ENCODE peak calls at places on chromosomes 1 and 21, in four cellular contexts. D, I, F and B are unnamed samples.

GRCh38 chr1:51210676-51211075 is 25.4 kb upstream of the RNF11 start:
- DNase-seq in D (no peak), F (no peak), I (no peak), B (no peak)

GRCh38 chr1:152458384-152459185 is 44.5 kb upstream of the CRNN start:
- DNase-seq in D (peak), I (peak), F (peak), B (peak)

GRCh38 chr1:207972350-207972749 is 61.4 kb upstream of the CD34 start:
- DNase-seq in D (no peak), F (no peak), I (no peak), B (no peak)

GRCh38 chr1:185861630-185862029 is 127.4 kb downstream of the HMCN1 start:
- DNase-seq in I (no peak), F (no peak), D (no peak), B (peak)

GRCh38 chr1:36665478-36666080 is 182.9 kb upstream of the CSF3R start:
- DNase-seq in D (no peak), F (no peak), I (no peak), B (no peak)

GRCh38 chr1:82907313-82907712 is 1091.6 kb downstream of the TTLL7 start:
- DNase-seq in I (no peak), F (no peak), D (no peak), B (peak)

GRCh38 chr1:41439234-41439633 is 45.2 kb downstream of the EDN2 start:
- DNase-seq in F (no peak), I (no peak), D (no peak), B (no peak)

GRCh38 chr1:150530491-150531159 is 15.1 kb downstream of the FALEC start:
- DNase-seq in F (no peak), D (no peak), I (no peak), B (no peak)

GRCh38 chr1:155940531-155940992 is 876 bp upstream of the RXFP4 start:
- DNase-seq in I (peak), D (no peak), F (no peak), B (peak)

GRCh38 chr1:34320081-34320480 is 143.4 kb downstream of the C1orf94 start:
- DNase-seq in F (no peak), D (peak), I (no peak), B (no peak)

GRCh38 chr21:26194811-26195251 is 24.3 kb upstream of the APP start:
- DNase-seq in D (no peak), F (no peak), I (no peak), B (no peak)

GRCh38 chr1:228084325-228084724 is 1.8 kb downstream of the ARF1 start:
- DNase-seq in D (no peak), I (no peak), F (no peak), B (peak)

GRCh38 chr1:153251988-153252387 is 7.5 kb upstream of the LORICRIN start:
- DNase-seq in F (no peak), D (no peak), I (no peak), B (no peak)

GRCh38 chr1:40783001-40783905 is at the start of gene KCNQ4:
- DNase-seq in I (no peak), D (peak), F (no peak), B (no peak)

GRCh38 chr1:53687886-53688285 is 51.1 kb downstream of the GLIS1 start:
- DNase-seq in I (no peak), F (no peak), D (no peak), B (no peak)

GRCh38 chr1:15755643-15756040 is 3.0 kb upstream of the FBLIM1 start:
- DNase-seq in F (no peak), I (no peak), D (no peak), B (no peak)

GRCh38 chr1:6329851-6330250 is 63.7 kb downstream of the ACOT7 start:
- DNase-seq in I (no peak), D (no peak), F (no peak), B (no peak)

GRCh38 chr1:92907949-92908684 is 53.1 kb downstream of the DIPK1A start:
- DNase-seq in I (no peak), D (no peak), F (no peak), B (no peak)

DNA sequence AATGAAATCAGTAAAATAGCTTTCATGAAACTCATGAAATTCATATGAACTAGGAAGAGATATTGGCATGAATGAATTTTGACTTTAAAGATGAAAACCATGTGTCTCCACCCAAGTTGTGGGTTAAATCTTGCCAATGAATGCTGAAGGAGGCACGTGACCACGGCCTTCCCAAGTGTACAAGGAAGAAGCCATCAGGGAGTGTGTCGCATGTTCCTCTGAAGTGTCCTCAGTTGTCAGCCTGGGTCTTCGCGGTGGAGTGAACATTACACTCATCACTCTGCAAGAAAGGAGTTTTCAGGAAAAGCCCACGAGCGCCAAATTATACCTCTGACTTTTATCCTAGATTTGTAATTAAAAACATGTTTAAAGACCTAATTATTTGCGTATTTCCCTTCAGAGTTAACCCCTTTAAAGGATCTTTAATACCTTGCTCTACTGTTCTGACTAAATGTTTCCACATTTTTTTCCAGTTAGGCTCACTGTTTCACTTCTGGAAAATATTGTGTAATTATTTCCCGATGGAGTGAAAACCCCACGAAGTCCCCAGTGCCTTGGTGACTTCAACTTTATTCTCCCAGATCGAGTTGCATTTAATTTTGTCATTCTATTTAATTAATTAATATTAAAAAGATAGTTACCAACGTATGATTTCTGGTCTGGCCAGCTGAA is 118.3 kb downstream of the DHRS3 start:
- DNase-seq in D (no peak), I (no peak), F (no peak), B (no peak)
- TF ChIP-seq POLR2A in D (no peak), I (no peak), F (no peak), B (no peak)

GRCh38 chr21:33208534-33208933 is 21.2 kb upstream of the IFNAR2 start:
- DNase-seq in I (no peak), D (no peak), F (no peak), B (no peak)
- TF ChIP-seq MYC in I (no peak), D (no peak), F (no peak), B (no peak)

GRCh38 chr1:30868833-30869435 is 39.6 kb downstream of the SDC3 start:
- DNase-seq in I (no peak), D (no peak), F (peak), B (no peak)

GRCh38 chr1:30864681-30865080 is 43.9 kb downstream of the SDC3 start:
- DNase-seq in D (no peak), I (no peak), F (no peak), B (no peak)

GRCh38 chr1:30863955-30864604 is 44.5 kb downstream of the SDC3 start:
- DNase-seq in I (no peak), F (no peak), D (no peak), B (no peak)

GRCh38 chr1:30867537-30867936 is 41.0 kb downstream of the SDC3 start:
- DNase-seq in I (no peak), F (no peak), D (no peak), B (no peak)

GRCh38 chr1:30866594-30866993 is 42.0 kb downstream of the SDC3 start:
- DNase-seq in D (no peak), F (no peak), I (no peak), B (no peak)
- TF ChIP-seq EZH2 in D (no peak), F (no peak), I (no peak), B (no peak)

DNA sequence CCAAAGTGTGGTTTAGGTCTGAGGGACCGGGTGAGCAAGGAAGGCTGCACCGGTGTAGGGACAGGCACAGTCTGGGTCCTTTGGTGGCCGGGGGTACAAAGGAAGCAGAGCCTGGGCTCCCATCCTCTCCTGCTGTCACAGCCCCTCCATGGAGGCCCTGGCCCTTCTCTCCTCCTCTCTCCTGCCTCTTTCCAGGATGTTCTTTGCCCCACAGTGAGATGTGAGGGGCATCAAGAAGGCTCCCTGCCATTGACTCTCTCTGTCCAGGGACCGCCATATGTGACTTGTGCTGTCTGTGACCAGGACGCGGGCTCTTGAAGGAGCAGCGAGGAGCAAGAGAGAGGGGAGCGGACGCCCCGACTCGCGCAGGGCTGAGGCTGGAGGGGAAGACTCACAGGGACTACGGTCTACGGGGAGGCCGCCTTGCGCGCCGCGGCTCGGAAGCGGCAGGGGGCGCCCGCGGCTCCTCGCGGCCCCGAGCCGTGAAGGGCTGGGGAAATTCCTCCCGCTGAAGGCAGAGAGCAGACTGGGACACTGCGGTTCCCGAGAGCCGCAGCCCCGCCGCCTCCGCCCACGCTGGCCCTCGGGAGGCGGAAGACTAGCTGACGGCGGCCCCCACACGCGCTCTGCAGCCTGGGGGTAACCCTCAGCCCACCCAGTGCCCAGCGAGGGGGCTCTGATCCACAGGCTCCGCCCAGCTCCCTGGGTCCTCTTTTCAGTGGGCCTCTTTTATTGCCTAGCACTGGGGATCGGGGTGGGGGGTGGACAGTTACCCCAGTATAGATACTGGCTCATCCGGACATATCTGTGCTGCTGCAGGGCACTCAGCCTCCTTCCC is 40.8 kb downstream of the MAB21L3 start:
- DNase-seq in D (peak), I (no peak), F (peak), B (peak)
- TF ChIP-seq POLR2A in D (no peak), I (peak), F (no peak), B (no peak)

GRCh38 chr1:45018599-45019230 is 6.7 kb downstream of the UROD start:
- DNase-seq in D (peak), F (no peak), I (peak), B (peak)
- TF ChIP-seq MYC in D (no peak), F (no peak), I (no peak), B (no peak)

DNA sequence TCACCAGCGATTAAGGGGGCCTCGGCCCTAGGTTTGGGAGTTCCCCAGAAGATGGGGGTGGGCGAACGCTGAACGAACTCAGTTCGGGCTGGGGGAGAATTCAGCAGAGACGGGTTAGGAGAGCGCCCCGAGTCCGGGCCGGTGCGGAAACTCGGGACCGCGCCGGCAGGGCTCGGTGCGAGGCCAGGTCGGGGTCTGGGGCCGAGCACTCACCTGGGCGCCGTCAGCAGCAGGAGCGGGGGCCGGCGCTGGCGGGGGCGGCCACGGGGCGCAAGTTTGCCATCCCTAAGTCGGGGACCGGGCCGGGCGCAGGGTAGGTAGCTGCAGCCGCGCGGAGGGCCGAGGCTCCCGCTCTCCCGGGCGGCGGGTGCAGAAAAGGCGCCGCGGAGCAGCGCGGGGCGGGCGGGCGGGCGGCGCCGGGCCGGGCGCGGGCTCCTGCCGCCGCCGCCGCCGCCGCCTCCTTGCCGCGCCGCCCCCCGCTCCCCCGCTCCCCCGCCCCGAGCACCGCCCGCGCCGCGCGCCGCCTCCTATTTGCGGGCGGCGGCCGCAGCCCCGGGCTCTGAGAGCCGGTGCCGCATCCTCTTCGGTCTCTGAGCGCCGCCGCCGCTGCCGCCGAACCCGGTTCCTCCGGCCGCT is 351 bp downstream of the ADGRB2 start:
- DNase-seq in I (no peak), F (no peak), D (no peak), B (no peak)
- TF ChIP-seq EZH2 in I (peak), F (no peak), D (no peak), B (no peak)

DNA sequence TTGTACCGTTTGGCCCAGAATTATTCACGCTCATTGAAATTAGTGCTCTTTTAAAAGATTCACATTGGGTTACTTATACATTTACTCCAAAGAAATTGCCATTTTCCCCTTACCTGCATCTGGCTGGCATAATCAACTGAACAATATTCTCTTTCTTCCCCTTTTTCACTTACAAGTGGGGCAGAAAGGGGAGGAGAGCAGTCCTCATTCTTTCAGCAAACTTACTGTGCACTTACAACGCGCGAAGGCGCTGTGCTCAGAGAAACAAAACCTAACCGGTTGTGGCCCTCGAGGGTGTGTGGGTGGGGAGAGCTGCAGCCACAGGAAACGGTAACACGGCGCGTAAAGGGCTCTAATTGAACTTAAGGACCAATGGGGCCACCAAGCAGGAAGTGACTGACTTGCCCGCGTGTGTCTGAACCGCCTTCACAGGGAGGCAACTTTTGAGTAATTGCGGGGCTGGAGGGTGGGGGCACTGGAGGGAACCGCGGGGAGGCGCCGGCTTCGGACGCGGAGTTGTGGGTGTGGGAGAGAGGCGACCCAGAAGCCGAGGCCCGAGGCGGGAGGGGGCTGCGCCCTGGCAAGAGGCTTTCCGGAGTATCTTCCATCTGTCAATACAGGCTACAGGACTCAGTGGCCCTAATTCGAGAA is 693 bp upstream of the PNRC2 start:
- DNase-seq in F (peak), D (peak), I (peak), B (peak)
- TF ChIP-seq POLR2A in F (peak), D (peak), I (peak), B (peak)

GRCh38 chr1:171772312-171772711 is 9.1 kb upstream of the METTL13 start:
- DNase-seq in D (no peak), F (no peak), I (no peak), B (no peak)
- TF ChIP-seq MYC in D (no peak), F (no peak), I (no peak), B (no peak)

GRCh38 chr1:205454903-205455335 is 926 bp downstream of the BLACAT1 start:
- DNase-seq in I (no peak), D (no peak), F (no peak), B (no peak)

GRCh38 chr1:205456383-205456867 is 580 bp upstream of the BLACAT1 start:
- DNase-seq in D (no peak), I (no peak), F (no peak), B (no peak)

GRCh38 chr1:205456868-205457724 is 1.3 kb upstream of the BLACAT1 start:
- DNase-seq in F (no peak), I (no peak), D (peak), B (no peak)

GRCh38 chr1:205453466-205453865 is 2.4 kb downstream of the BLACAT1 start:
- DNase-seq in F (no peak), D (no peak), I (no peak), B (no peak)

DNA sequence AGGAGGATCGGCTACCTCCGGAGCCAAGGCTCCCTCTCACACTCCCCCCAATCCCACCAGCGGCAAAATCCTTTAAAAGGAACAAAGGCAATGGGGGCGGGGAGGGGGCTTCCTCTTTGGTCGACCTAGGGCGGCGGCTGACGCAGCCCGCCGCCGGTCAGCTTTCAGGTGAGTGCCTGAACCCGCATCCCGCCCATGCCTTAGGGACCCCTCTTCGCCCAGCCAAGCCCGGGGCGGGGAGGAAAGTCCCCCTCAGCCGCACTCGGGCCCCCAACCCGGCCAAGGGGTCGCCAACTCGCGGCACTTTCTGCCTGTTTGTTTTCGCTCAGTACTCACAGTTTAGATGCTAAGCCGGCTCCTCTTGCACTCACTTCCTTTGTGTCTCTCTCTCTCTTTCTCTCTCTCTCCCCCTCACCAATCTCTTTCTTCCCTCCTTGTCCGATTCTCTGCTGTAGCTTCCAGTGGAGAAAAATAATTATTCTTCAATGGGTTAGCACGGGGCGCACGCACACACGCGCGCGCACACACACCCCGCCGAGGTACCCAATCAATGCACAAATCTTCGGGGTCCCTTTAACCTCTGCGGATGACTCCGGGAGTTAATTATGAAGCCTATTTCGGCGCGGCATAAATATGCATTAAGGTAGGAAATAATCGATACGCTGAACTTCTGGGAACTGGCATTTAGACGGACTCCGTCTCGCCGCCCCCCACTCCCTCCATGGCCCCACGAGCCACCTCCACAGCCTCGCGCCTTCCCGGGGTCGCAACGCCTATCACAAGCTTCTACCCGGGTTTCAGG is at the start of gene BLACAT1:
- DNase-seq in I (no peak), F (no peak), D (no peak), B (no peak)
- TF ChIP-seq EZH2 in I (peak), F (peak), D (no peak), B (peak)

GRCh38 chr1:189681252-189681919 is 796.3 kb downstream of the BRINP3 start:
- DNase-seq in D (no peak), I (no peak), F (no peak), B (peak)

GRCh38 chr1:189678779-189679178 is 798.9 kb downstream of the BRINP3 start:
- DNase-seq in I (no peak), F (no peak), D (no peak), B (no peak)

GRCh38 chr1:189686288-189686687 is 791.4 kb downstream of the BRINP3 start:
- DNase-seq in F (no peak), D (no peak), I (no peak), B (no peak)

DNA sequence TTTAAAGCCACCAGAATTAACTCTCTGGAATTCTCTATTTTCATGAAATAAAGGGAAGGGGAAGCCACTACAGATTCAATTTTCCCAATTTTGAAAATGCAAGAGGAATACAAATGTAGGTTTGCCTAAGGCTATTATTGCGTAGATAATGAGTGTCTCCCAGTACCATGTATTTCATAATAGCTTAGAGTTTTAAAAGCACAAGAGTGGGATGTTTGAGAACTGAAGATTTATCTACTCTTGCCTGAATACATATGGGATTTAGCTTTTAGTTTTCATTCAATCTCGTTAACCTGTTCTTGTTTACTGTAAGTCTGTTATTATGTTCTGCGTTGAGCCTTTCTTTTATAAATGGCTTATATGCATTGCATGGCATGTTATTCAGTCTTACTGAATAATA is 795.1 kb downstream of the BRINP3 start:
- DNase-seq in I (no peak), D (no peak), F (no peak), B (no peak)
- TF ChIP-seq POLR2A in I (no peak), D (no peak), F (no peak), B (no peak)